ENCODE peak calls at places on chromosome 19, in six cellular contexts. L, R, H, O, A and G are unnamed samples.

GRCh38 chr19:2474232-2475017 is 1.5 kb upstream of the GADD45B start:
- DNase-seq in A (peak), H (peak), L (peak), O (peak), R (peak), G (peak)

GRCh38 chr19:55692681-55693081 is 17.7 kb downstream of the EPN1 start:
- DNase-seq in R (no peak), L (no peak), H (no peak), O (no peak), A (no peak), G (no peak)

GRCh38 chr19:632228-633067 is 889 bp downstream of the POLRMT start:
- DNase-seq in R (no peak), H (peak), L (no peak), O (peak), A (no peak), G (no peak)

GRCh38 chr19:56111601-56112312 is 9.3 kb downstream of the ZNF787 start:
- DNase-seq in O (no peak), R (peak), H (peak), A (no peak), L (no peak), G (no peak)

GRCh38 chr19:3369337-3370213 is 3.2 kb downstream of the NFIC start:
- DNase-seq in O (no peak), R (peak), A (no peak), H (no peak), L (no peak), G (no peak)

GRCh38 chr19:49682274-49682673 is 5.2 kb downstream of the PRMT1 start:
- DNase-seq in O (no peak), R (no peak), H (no peak), A (no peak), L (no peak), G (no peak)

GRCh38 chr19:6213696-6214585 is 65.8 kb downstream of the MLLT1 start:
- DNase-seq in O (no peak), L (no peak), R (no peak), H (no peak), A (no peak), G (no peak)

GRCh38 chr19:13839938-13840750 is 36.8 kb upstream of the NANOS3 start:
- DNase-seq in H (peak), A (no peak), R (peak), O (peak), L (no peak), G (no peak)

GRCh38 chr19:49872245-49873148 is 4.7 kb downstream of the AKT1S1 start:
- DNase-seq in H (no peak), R (peak), O (no peak), L (no peak), A (no peak), G (no peak)

GRCh38 chr19:2215281-2215751 is 20.8 kb downstream of the PLEKHJ1 start:
- DNase-seq in H (no peak), R (no peak), L (peak), A (no peak), O (no peak), G (peak)

GRCh38 chr19:23002690-23003422 is at the start of gene ZNF728:
- DNase-seq in A (no peak), R (peak), O (no peak), H (peak), L (no peak), G (no peak)

GRCh38 chr19:6065685-6066365 is 44.5 kb downstream of the RFX2 start:
- DNase-seq in A (peak), H (no peak), L (peak), R (peak), O (peak), G (peak)

GRCh38 chr19:42272535-42272897 is 3.5 kb downstream of the CIC start:
- DNase-seq in L (no peak), H (no peak), R (no peak), O (no peak), A (no peak), G (no peak)

GRCh38 chr19:48479686-48480085 is 10.5 kb downstream of the CYTH2 start:
- DNase-seq in A (no peak), L (no peak), O (no peak), R (no peak), H (no peak), G (no peak)

GRCh38 chr19:51031880-51032225 is 2.9 kb downstream of the KLK12 start:
- DNase-seq in R (no peak), O (no peak), L (no peak), A (no peak), H (no peak), G (no peak)

GRCh38 chr19:41031926-41032325 is 40.8 kb downstream of the CYP2B6 start:
- DNase-seq in L (no peak), O (no peak), R (no peak), A (no peak), H (no peak), G (no peak)

GRCh38 chr19:5002143-5002542 is 33.2 kb downstream of the KDM4B start:
- DNase-seq in R (no peak), O (no peak), H (no peak), A (no peak), L (no peak), G (no peak)

GRCh38 chr19:41428481-41428859 is 1.3 kb upstream of the B3GNT8 start:
- DNase-seq in L (no peak), H (no peak), R (no peak), O (no peak), A (no peak), G (no peak)

GRCh38 chr19:53782698-53783097 is 41.4 kb downstream of the NLRP12 start:
- DNase-seq in L (no peak), R (no peak), A (no peak), O (no peak), H (no peak), G (no peak)